ENCODE peak calls at places on chromosomes 13 and 19, in seven cellular contexts. One of them, this sample, is unnamed.
A peak's percentile ranks its signal among the peaks of the same experiment; 100 is the strongest.

GRCh38 chr13:43686557-43686956 is 100.2 kb downstream of the ENOX1 start:
- DNase-seq in A549: peak; percentile 5
- DNase-seq in kidney epithelial cell: peak; percentile 83
- DNase-seq in fibroblast of pulmonary artery: peak; percentile 90
- DNase-seq in heart right ventricle: peak; percentile 80
- DNase-seq in body of pancreas: peak; percentile 22
- DNase-seq in Panc1: no peak
- DNase-seq in this sample: no peak

GRCh38 chr19:55158848-55159793 is 1.6 kb upstream of the TNNI3 start:
- DNase-seq in A549: peak; percentile 55
- DNase-seq in kidney epithelial cell: no peak
- DNase-seq in fibroblast of pulmonary artery: peak; percentile 49
- DNase-seq in heart right ventricle: peak; percentile 87
- DNase-seq in body of pancreas: no peak
- DNase-seq in Panc1: no peak
- DNase-seq in this sample: no peak

GRCh38 chr13:34201050-34201913 is 383.3 kb downstream of the RFC3 start:
- DNase-seq in A549: peak; percentile 18
- DNase-seq in kidney epithelial cell: no peak
- DNase-seq in fibroblast of pulmonary artery: peak; percentile 83
- DNase-seq in heart right ventricle: peak; percentile 15
- DNase-seq in body of pancreas: no peak
- DNase-seq in Panc1: no peak
- DNase-seq in this sample: no peak

GRCh38 chr13:46134961-46135522 is 30.2 kb upstream of the CPB2 start:
- DNase-seq in A549: no peak
- DNase-seq in kidney epithelial cell: peak; percentile 48
- DNase-seq in fibroblast of pulmonary artery: no peak
- DNase-seq in heart right ventricle: no peak
- DNase-seq in body of pancreas: peak; percentile 66
- DNase-seq in Panc1: no peak
- DNase-seq in this sample: no peak

GRCh38 chr19:511101-511841 is 4.0 kb downstream of the TPGS1 start:
- DNase-seq in A549: no peak
- DNase-seq in kidney epithelial cell: no peak
- DNase-seq in fibroblast of pulmonary artery: peak; percentile 72
- DNase-seq in heart right ventricle: peak; percentile 68
- DNase-seq in body of pancreas: no peak
- DNase-seq in Panc1: no peak
- DNase-seq in this sample: no peak

GRCh38 chr13:21033224-21033855 is 28.0 kb downstream of the LATS2 start:
- DNase-seq in A549: no peak
- DNase-seq in kidney epithelial cell: peak; percentile 45
- DNase-seq in fibroblast of pulmonary artery: peak; percentile 47
- DNase-seq in heart right ventricle: peak; percentile 38
- DNase-seq in body of pancreas: peak; percentile 52
- DNase-seq in Panc1: no peak
- DNase-seq in this sample: no peak

GRCh38 chr13:107834268-107834667 is 381.1 kb downstream of the LIG4 start:
- DNase-seq in A549: no peak
- DNase-seq in kidney epithelial cell: no peak
- DNase-seq in fibroblast of pulmonary artery: no peak
- DNase-seq in heart right ventricle: no peak
- DNase-seq in body of pancreas: no peak
- DNase-seq in Panc1: no peak
- DNase-seq in this sample: no peak

GRCh38 chr19:11463391-11463790 is 17.5 kb downstream of the ELAVL3 start:
- DNase-seq in A549: no peak
- DNase-seq in kidney epithelial cell: no peak
- DNase-seq in fibroblast of pulmonary artery: no peak
- DNase-seq in heart right ventricle: no peak
- DNase-seq in body of pancreas: no peak
- DNase-seq in Panc1: no peak
- DNase-seq in this sample: no peak

GRCh38 chr13:71218960-71219359 is 648.0 kb downstream of the DACH1 start:
- DNase-seq in A549: no peak
- DNase-seq in kidney epithelial cell: no peak
- DNase-seq in fibroblast of pulmonary artery: no peak
- DNase-seq in heart right ventricle: no peak
- DNase-seq in body of pancreas: no peak
- DNase-seq in Panc1: no peak
- DNase-seq in this sample: no peak

GRCh38 chr13:29707876-29708543 is 112.5 kb upstream of the SLC7A1 start:
- DNase-seq in A549: peak; percentile 6
- DNase-seq in kidney epithelial cell: no peak
- DNase-seq in fibroblast of pulmonary artery: peak; percentile 58
- DNase-seq in heart right ventricle: no peak
- DNase-seq in body of pancreas: peak; percentile 55
- DNase-seq in Panc1: peak; percentile 10
- DNase-seq in this sample: no peak

GRCh38 chr19:7250951-7251350 is 43.3 kb downstream of the INSR start:
- DNase-seq in A549: no peak
- DNase-seq in kidney epithelial cell: no peak
- DNase-seq in fibroblast of pulmonary artery: no peak
- DNase-seq in heart right ventricle: no peak
- DNase-seq in body of pancreas: no peak
- DNase-seq in Panc1: no peak
- DNase-seq in this sample: no peak

GRCh38 chr19:1363599-1363998 is 20.1 kb upstream of the NDUFS7 start:
- DNase-seq in A549: no peak
- DNase-seq in kidney epithelial cell: no peak
- DNase-seq in fibroblast of pulmonary artery: no peak
- DNase-seq in heart right ventricle: no peak
- DNase-seq in body of pancreas: no peak
- DNase-seq in Panc1: no peak
- DNase-seq in this sample: no peak

GRCh38 chr13:98761126-98761978 is 8.9 kb upstream of the SLC15A1 start:
- DNase-seq in A549: no peak
- DNase-seq in kidney epithelial cell: no peak
- DNase-seq in fibroblast of pulmonary artery: peak; percentile 67
- DNase-seq in heart right ventricle: no peak
- DNase-seq in body of pancreas: no peak
- DNase-seq in Panc1: no peak
- DNase-seq in this sample: no peak

GRCh38 chr13:75372517-75372916 is 109.5 kb downstream of the TBC1D4 start:
- DNase-seq in A549: peak; percentile 13
- DNase-seq in kidney epithelial cell: no peak
- DNase-seq in fibroblast of pulmonary artery: peak; percentile 74
- DNase-seq in heart right ventricle: peak; percentile 52
- DNase-seq in body of pancreas: no peak
- DNase-seq in Panc1: no peak
- DNase-seq in this sample: no peak

GRCh38 chr19:5109560-5109959 is 140.6 kb downstream of the KDM4B start:
- DNase-seq in A549: no peak
- DNase-seq in kidney epithelial cell: no peak
- DNase-seq in fibroblast of pulmonary artery: no peak
- DNase-seq in heart right ventricle: no peak
- DNase-seq in body of pancreas: no peak
- DNase-seq in Panc1: no peak
- DNase-seq in this sample: no peak
- TF ChIP-seq CTCF in A549: no peak
- TF ChIP-seq CTCF in kidney epithelial cell: no peak
- TF ChIP-seq CTCF in fibroblast of pulmonary artery: no peak
- TF ChIP-seq CTCF in heart right ventricle: no peak
- TF ChIP-seq CTCF in body of pancreas: no peak
- TF ChIP-seq CTCF in Panc1: no peak
- TF ChIP-seq CTCF in this sample: no peak

GRCh38 chr13:109331898-109332297 is 454.5 kb downstream of the IRS2 start:
- DNase-seq in A549: no peak
- DNase-seq in kidney epithelial cell: peak; percentile 79
- DNase-seq in fibroblast of pulmonary artery: peak; percentile 77
- DNase-seq in heart right ventricle: no peak
- DNase-seq in body of pancreas: no peak
- DNase-seq in Panc1: no peak
- DNase-seq in this sample: no peak

GRCh38 chr13:109330123-109330522 is 456.3 kb downstream of the IRS2 start:
- DNase-seq in A549: no peak
- DNase-seq in kidney epithelial cell: no peak
- DNase-seq in fibroblast of pulmonary artery: no peak
- DNase-seq in heart right ventricle: no peak
- DNase-seq in body of pancreas: no peak
- DNase-seq in Panc1: no peak
- DNase-seq in this sample: no peak

GRCh38 chr13:109330941-109331340 is 455.4 kb downstream of the IRS2 start:
- DNase-seq in A549: no peak
- DNase-seq in kidney epithelial cell: no peak
- DNase-seq in fibroblast of pulmonary artery: peak; percentile 5
- DNase-seq in heart right ventricle: no peak
- DNase-seq in body of pancreas: no peak
- DNase-seq in Panc1: no peak
- DNase-seq in this sample: no peak

GRCh38 chr13:109333893-109334651 is 452.3 kb downstream of the IRS2 start:
- DNase-seq in A549: no peak
- DNase-seq in kidney epithelial cell: no peak
- DNase-seq in fibroblast of pulmonary artery: no peak
- DNase-seq in heart right ventricle: peak; percentile 7
- DNase-seq in body of pancreas: no peak
- DNase-seq in Panc1: no peak
- DNase-seq in this sample: no peak

DNA sequence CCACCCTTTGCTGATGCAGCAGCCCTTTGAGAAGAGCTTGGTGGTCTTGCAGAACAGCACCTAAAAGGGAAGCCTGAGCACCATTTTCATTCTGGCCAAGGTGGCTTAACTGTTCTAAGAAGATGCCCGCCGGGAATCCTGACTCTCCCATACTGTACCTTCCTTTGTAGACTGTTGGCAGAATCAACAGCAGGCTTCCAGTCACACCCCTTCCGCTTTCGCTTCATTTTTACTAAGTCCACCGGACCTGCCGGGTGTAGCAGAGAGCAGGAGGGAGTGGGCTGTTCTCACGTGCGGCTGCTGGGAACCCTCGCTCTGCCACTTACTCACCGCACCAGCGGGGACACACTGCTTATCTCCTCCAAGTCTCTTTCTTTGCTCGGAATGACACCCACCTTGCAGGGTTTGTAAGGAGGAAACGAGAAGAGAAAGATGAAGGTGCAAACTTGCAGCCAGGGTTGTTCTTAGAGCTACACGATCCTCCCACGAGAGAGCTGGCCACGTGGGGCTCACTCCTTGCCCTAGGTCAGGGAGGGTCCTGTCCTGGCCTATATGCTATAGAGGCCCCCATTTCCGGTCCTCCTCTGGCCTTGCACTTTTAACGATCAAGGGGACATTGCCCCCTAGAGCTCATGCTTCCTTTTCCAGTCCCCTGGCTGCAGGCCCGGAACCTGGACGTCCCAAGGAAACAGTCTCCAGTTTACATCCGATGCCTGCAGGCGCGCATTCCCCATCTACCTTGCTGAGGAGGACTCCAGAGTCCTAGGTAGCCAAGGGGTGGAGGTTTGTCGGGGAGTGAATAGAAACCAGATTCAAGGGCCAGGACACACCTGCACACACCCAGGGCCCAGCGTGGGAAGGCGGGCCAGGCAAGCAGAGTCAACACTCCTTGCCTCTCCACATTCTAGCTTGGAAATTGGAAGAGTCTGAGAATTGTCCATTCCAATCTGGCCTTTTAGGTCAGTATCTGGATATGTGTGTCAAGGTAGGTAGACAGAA is 453.6 kb downstream of the IRS2 start:
- DNase-seq in A549: no peak
- DNase-seq in kidney epithelial cell: no peak
- DNase-seq in fibroblast of pulmonary artery: no peak
- DNase-seq in heart right ventricle: no peak
- DNase-seq in body of pancreas: no peak
- DNase-seq in Panc1: no peak
- DNase-seq in this sample: no peak
- TF ChIP-seq CTCF in A549: no peak
- TF ChIP-seq CTCF in kidney epithelial cell: no peak
- TF ChIP-seq CTCF in fibroblast of pulmonary artery: no peak
- TF ChIP-seq CTCF in heart right ventricle: no peak
- TF ChIP-seq CTCF in body of pancreas: no peak
- TF ChIP-seq CTCF in Panc1: no peak
- TF ChIP-seq CTCF in this sample: no peak

GRCh38 chr13:26629260-26629659 is 71.8 kb downstream of the WASF3 start:
- DNase-seq in A549: no peak
- DNase-seq in kidney epithelial cell: no peak
- DNase-seq in fibroblast of pulmonary artery: peak; percentile 17
- DNase-seq in heart right ventricle: no peak
- DNase-seq in body of pancreas: no peak
- DNase-seq in Panc1: no peak
- DNase-seq in this sample: no peak
- TF ChIP-seq CTCF in A549: no peak
- TF ChIP-seq CTCF in kidney epithelial cell: no peak
- TF ChIP-seq CTCF in fibroblast of pulmonary artery: peak; percentile 7
- TF ChIP-seq CTCF in heart right ventricle: no peak
- TF ChIP-seq CTCF in body of pancreas: no peak
- TF ChIP-seq CTCF in Panc1: no peak
- TF ChIP-seq CTCF in this sample: no peak

GRCh38 chr13:90968510-90968909 is 379.0 kb upstream of the MIR17HG start:
- DNase-seq in A549: peak; percentile 33
- DNase-seq in kidney epithelial cell: no peak
- DNase-seq in fibroblast of pulmonary artery: peak; percentile 10
- DNase-seq in heart right ventricle: no peak
- DNase-seq in body of pancreas: peak; percentile 22
- DNase-seq in Panc1: no peak
- DNase-seq in this sample: no peak
- TF ChIP-seq CTCF in A549: peak; percentile 65
- TF ChIP-seq CTCF in kidney epithelial cell: peak; percentile 72
- TF ChIP-seq CTCF in fibroblast of pulmonary artery: peak; percentile 22
- TF ChIP-seq CTCF in heart right ventricle: no peak
- TF ChIP-seq CTCF in body of pancreas: no peak
- TF ChIP-seq CTCF in Panc1: peak; percentile 62
- TF ChIP-seq CTCF in this sample: no peak

DNA sequence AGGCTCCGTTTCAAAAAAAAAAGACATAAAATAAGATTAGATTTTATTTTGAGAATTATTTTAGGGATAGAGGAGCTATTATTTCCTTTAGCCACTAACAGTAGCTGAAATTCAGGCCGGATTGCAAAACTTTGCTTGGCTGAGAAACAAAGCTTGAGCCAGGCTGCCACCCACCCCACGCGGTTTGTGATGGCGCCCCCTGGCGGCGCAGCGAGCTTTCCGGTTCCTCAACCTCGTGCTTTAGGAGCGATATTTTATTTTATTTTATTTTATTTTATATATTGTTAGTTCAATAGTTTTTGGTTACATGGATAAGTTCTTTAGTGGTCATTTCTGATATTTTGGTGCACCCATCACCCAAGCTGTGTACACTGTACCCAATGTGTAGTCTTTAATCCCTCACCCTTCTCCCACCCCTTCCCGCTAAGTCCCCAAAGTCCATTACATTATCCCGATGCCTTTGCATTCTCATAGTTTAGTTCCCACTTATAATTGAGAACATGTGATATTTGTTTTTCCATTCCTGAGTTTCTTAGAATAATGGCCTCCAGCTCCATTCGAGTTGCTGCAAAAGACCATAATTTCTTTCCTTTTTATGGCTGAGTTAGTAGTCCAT is 19.8 kb upstream of the CEACAM4 start:
- DNase-seq in A549: peak; percentile 66
- DNase-seq in kidney epithelial cell: no peak
- DNase-seq in fibroblast of pulmonary artery: peak; percentile 17
- DNase-seq in heart right ventricle: no peak
- DNase-seq in body of pancreas: peak; percentile 20
- DNase-seq in Panc1: no peak
- DNase-seq in this sample: no peak
- TF ChIP-seq CTCF in A549: peak; percentile 67
- TF ChIP-seq CTCF in kidney epithelial cell: peak; percentile 34
- TF ChIP-seq CTCF in fibroblast of pulmonary artery: peak; percentile 35
- TF ChIP-seq CTCF in heart right ventricle: peak; percentile 24
- TF ChIP-seq CTCF in body of pancreas: no peak
- TF ChIP-seq CTCF in Panc1: peak; percentile 58
- TF ChIP-seq CTCF in this sample: no peak